ENCODE peak calls at places on chromosomes 1 and 21, in four cellular contexts. One of them, this sample, is unnamed.
A peak's percentile ranks its signal among the peaks of the same experiment; 100 is the strongest.

GRCh38 chr1:79430437-79430836 is 423.9 kb upstream of the ADGRL4 start:
- DNase-seq in activated B cell treated with CpG ODN at 0.5 μM for 24 hours: no peak
- DNase-seq in K562: no peak
- DNase-seq in HepG2: no peak
- DNase-seq in this sample: no peak

GRCh38 chr1:88998716-88999115 is 6.3 kb upstream of the KYAT3 start:
- DNase-seq in K562: peak; percentile 74
- DNase-seq in activated B cell treated with CpG ODN at 0.5 μM for 24 hours: no peak
- DNase-seq in HepG2: peak; percentile 64
- DNase-seq in this sample: no peak

GRCh38 chr1:5005171-5005570 is 350.8 kb downstream of the AJAP1 start:
- DNase-seq in activated B cell treated with CpG ODN at 0.5 μM for 24 hours: no peak
- DNase-seq in K562: no peak
- DNase-seq in HepG2: no peak
- DNase-seq in this sample: no peak

GRCh38 chr1:180269848-180270766 is 40.0 kb downstream of the LHX4 start:
- DNase-seq in K562: no peak
- DNase-seq in HepG2: peak; percentile 69
- DNase-seq in activated B cell treated with CpG ODN at 0.5 μM for 24 hours: no peak
- DNase-seq in this sample: no peak

GRCh38 chr21:41403331-41403730 is 22.7 kb upstream of the MX1 start:
- DNase-seq in activated B cell treated with CpG ODN at 0.5 μM for 24 hours: no peak
- DNase-seq in K562: no peak
- DNase-seq in HepG2: no peak
- DNase-seq in this sample: no peak

GRCh38 chr1:210294991-210295773 is 33.5 kb upstream of the HHAT start:
- DNase-seq in HepG2: no peak
- DNase-seq in K562: no peak
- DNase-seq in activated B cell treated with CpG ODN at 0.5 μM for 24 hours: no peak
- DNase-seq in this sample: no peak

GRCh38 chr1:30446508-30446907 is 276.9 kb downstream of the MATN1 start:
- DNase-seq in activated B cell treated with CpG ODN at 0.5 μM for 24 hours: no peak
- DNase-seq in K562: no peak
- DNase-seq in HepG2: no peak
- DNase-seq in this sample: no peak

GRCh38 chr21:36396971-36397370 is 11.8 kb downstream of the CHAF1B start:
- DNase-seq in HepG2: no peak
- DNase-seq in activated B cell treated with CpG ODN at 0.5 μM for 24 hours: no peak
- DNase-seq in K562: peak; percentile 51
- DNase-seq in this sample: no peak

GRCh38 chr1:96498744-96499143 is 222.8 kb upstream of the PTBP2 start:
- DNase-seq in HepG2: no peak
- DNase-seq in activated B cell treated with CpG ODN at 0.5 μM for 24 hours: no peak
- DNase-seq in K562: no peak
- DNase-seq in this sample: no peak

GRCh38 chr1:159838715-159839114 is 12.0 kb downstream of the SLAMF8 start:
- DNase-seq in activated B cell treated with CpG ODN at 0.5 μM for 24 hours: no peak
- DNase-seq in HepG2: no peak
- DNase-seq in K562: peak; percentile 13
- DNase-seq in this sample: no peak

GRCh38 chr1:6208723-6209660 is 3.1 kb downstream of the RNF207 start:
- DNase-seq in activated B cell treated with CpG ODN at 0.5 μM for 24 hours: no peak
- DNase-seq in K562: peak; percentile 82
- DNase-seq in HepG2: no peak
- DNase-seq in this sample: no peak

GRCh38 chr1:20138961-20139550 is at the start of gene PLA2G2F:
- DNase-seq in activated B cell treated with CpG ODN at 0.5 μM for 24 hours: no peak
- DNase-seq in HepG2: no peak
- DNase-seq in K562: no peak
- DNase-seq in this sample: no peak

GRCh38 chr1:228316589-228317387 is 89.8 kb downstream of the TRIM11 start:
- DNase-seq in HepG2: no peak
- DNase-seq in K562: no peak
- DNase-seq in activated B cell treated with CpG ODN at 0.5 μM for 24 hours: no peak
- DNase-seq in this sample: peak; percentile 6

GRCh38 chr1:184476187-184476586 is 89.4 kb downstream of the C1orf21 start:
- DNase-seq in K562: no peak
- DNase-seq in activated B cell treated with CpG ODN at 0.5 μM for 24 hours: no peak
- DNase-seq in HepG2: no peak
- DNase-seq in this sample: no peak

GRCh38 chr1:200897188-200897710 is 2.5 kb downstream of the INAVA start:
- DNase-seq in HepG2: no peak
- DNase-seq in K562: no peak
- DNase-seq in activated B cell treated with CpG ODN at 0.5 μM for 24 hours: no peak
- DNase-seq in this sample: no peak

GRCh38 chr1:233393926-233394680 is 66.6 kb downstream of the MAP3K21 start:
- DNase-seq in activated B cell treated with CpG ODN at 0.5 μM for 24 hours: no peak
- DNase-seq in HepG2: no peak
- DNase-seq in K562: no peak
- DNase-seq in this sample: no peak

GRCh38 chr1:18010408-18010807 is 97.2 kb upstream of the IGSF21 start:
- DNase-seq in HepG2: no peak
- DNase-seq in K562: no peak
- DNase-seq in activated B cell treated with CpG ODN at 0.5 μM for 24 hours: no peak
- DNase-seq in this sample: no peak

GRCh38 chr1:203036537-203036936 is 10.2 kb downstream of the PPFIA4 start:
- DNase-seq in activated B cell treated with CpG ODN at 0.5 μM for 24 hours: no peak
- DNase-seq in K562: no peak
- DNase-seq in HepG2: no peak
- DNase-seq in this sample: peak; percentile 1

GRCh38 chr21:46078984-46079356 is 18.9 kb upstream of the COL6A2 start:
- DNase-seq in activated B cell treated with CpG ODN at 0.5 μM for 24 hours: no peak
- DNase-seq in HepG2: no peak
- DNase-seq in K562: no peak
- DNase-seq in this sample: peak; percentile 21

GRCh38 chr1:63817152-63817667 is 43.4 kb downstream of the ROR1 start:
- DNase-seq in K562: no peak
- DNase-seq in HepG2: no peak
- DNase-seq in activated B cell treated with CpG ODN at 0.5 μM for 24 hours: no peak
- DNase-seq in this sample: no peak

GRCh38 chr1:41666991-41667631 is 182.6 kb upstream of the EDN2 start:
- DNase-seq in activated B cell treated with CpG ODN at 0.5 μM for 24 hours: peak; percentile 44
- DNase-seq in K562: no peak
- DNase-seq in HepG2: no peak
- DNase-seq in this sample: no peak

GRCh38 chr1:100866041-100866900 is 28.4 kb downstream of the EXTL2 start:
- DNase-seq in activated B cell treated with CpG ODN at 0.5 μM for 24 hours: no peak
- DNase-seq in K562: peak; percentile 48
- DNase-seq in HepG2: peak; percentile 10
- DNase-seq in this sample: no peak

GRCh38 chr1:17465186-17465585 is 25.7 kb upstream of the RCC2 start:
- DNase-seq in HepG2: no peak
- DNase-seq in activated B cell treated with CpG ODN at 0.5 μM for 24 hours: no peak
- DNase-seq in K562: no peak
- DNase-seq in this sample: no peak

GRCh38 chr1:64982134-64982533 is 15.8 kb upstream of the JAK1 start:
- DNase-seq in activated B cell treated with CpG ODN at 0.5 μM for 24 hours: no peak
- DNase-seq in K562: no peak
- DNase-seq in HepG2: peak; percentile 65
- DNase-seq in this sample: no peak

GRCh38 chr1:201371841-201372240 is 5.6 kb downstream of the TNNT2 start:
- DNase-seq in HepG2: no peak
- DNase-seq in K562: no peak
- DNase-seq in activated B cell treated with CpG ODN at 0.5 μM for 24 hours: no peak
- DNase-seq in this sample: no peak

GRCh38 chr21:25791321-25791720 is 56.5 kb downstream of the GABPA start:
- DNase-seq in activated B cell treated with CpG ODN at 0.5 μM for 24 hours: no peak
- DNase-seq in K562: no peak
- DNase-seq in HepG2: peak; percentile 7
- DNase-seq in this sample: no peak

GRCh38 chr21:37374026-37374425 is 7.5 kb downstream of the DYRK1A start:
- DNase-seq in HepG2: no peak
- DNase-seq in activated B cell treated with CpG ODN at 0.5 μM for 24 hours: no peak
- DNase-seq in K562: no peak
- DNase-seq in this sample: no peak

GRCh38 chr1:28582248-28582615 is 9.8 kb upstream of the RAB42 start:
- DNase-seq in activated B cell treated with CpG ODN at 0.5 μM for 24 hours: no peak
- DNase-seq in K562: no peak
- DNase-seq in HepG2: no peak
- DNase-seq in this sample: no peak

GRCh38 chr1:5810553-5811270 is 181.5 kb downstream of the NPHP4 start:
- DNase-seq in activated B cell treated with CpG ODN at 0.5 μM for 24 hours: no peak
- DNase-seq in K562: no peak
- DNase-seq in HepG2: no peak
- DNase-seq in this sample: no peak

GRCh38 chr1:61160526-61160925 is 78.2 kb downstream of the NFIA start:
- DNase-seq in activated B cell treated with CpG ODN at 0.5 μM for 24 hours: no peak
- DNase-seq in K562: peak; percentile 52
- DNase-seq in HepG2: no peak
- DNase-seq in this sample: no peak

GRCh38 chr1:47934243-47934805 is 62.9 kb downstream of the TRABD2B start:
- DNase-seq in activated B cell treated with CpG ODN at 0.5 μM for 24 hours: no peak
- DNase-seq in K562: no peak
- DNase-seq in HepG2: no peak
- DNase-seq in this sample: peak; percentile 47

GRCh38 chr1:21261551-21262281 is 28.5 kb downstream of the ECE1 start:
- DNase-seq in HepG2: no peak
- DNase-seq in activated B cell treated with CpG ODN at 0.5 μM for 24 hours: no peak
- DNase-seq in K562: peak; percentile 88
- DNase-seq in this sample: no peak

DNA sequence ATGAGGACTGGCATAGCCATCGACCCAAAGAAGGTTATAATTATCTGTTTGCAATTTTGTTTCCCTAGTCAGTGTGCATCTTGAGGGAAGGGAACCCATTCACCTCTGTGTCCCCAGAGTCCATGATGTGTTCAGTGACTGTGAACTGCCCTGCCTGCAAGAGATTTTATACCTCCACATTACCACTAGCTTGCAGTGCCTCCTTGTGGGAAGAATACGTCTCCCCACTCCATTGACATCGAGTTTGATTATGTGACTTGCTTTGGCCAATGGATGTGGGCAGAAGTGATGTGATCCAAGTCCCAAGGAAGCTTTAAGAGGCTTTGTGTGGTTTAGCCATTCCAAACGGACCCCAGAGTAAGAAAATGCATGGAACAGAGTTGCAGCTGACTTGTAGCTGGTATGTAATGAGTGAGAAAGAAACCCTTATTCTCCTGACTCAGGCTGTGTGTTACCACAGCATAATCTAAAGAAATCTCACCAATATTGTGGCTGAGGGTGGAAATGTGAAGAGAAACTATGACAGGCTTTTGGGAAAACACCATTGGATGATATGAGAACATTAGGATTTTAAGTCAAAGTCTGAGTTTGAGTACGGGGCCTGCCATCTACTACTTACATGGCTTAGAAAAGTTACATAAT is 47.8 kb upstream of the NRDC start:
- DNase-seq in activated B cell treated with CpG ODN at 0.5 μM for 24 hours: no peak
- DNase-seq in K562: peak; percentile 57
- DNase-seq in HepG2: no peak
- DNase-seq in this sample: no peak
- TF ChIP-seq CTCF in activated B cell treated with CpG ODN at 0.5 μM for 24 hours: no peak
- TF ChIP-seq CTCF in K562: peak; percentile 70
- TF ChIP-seq CTCF in HepG2: peak; percentile 56
- TF ChIP-seq CTCF in this sample: no peak

DNA sequence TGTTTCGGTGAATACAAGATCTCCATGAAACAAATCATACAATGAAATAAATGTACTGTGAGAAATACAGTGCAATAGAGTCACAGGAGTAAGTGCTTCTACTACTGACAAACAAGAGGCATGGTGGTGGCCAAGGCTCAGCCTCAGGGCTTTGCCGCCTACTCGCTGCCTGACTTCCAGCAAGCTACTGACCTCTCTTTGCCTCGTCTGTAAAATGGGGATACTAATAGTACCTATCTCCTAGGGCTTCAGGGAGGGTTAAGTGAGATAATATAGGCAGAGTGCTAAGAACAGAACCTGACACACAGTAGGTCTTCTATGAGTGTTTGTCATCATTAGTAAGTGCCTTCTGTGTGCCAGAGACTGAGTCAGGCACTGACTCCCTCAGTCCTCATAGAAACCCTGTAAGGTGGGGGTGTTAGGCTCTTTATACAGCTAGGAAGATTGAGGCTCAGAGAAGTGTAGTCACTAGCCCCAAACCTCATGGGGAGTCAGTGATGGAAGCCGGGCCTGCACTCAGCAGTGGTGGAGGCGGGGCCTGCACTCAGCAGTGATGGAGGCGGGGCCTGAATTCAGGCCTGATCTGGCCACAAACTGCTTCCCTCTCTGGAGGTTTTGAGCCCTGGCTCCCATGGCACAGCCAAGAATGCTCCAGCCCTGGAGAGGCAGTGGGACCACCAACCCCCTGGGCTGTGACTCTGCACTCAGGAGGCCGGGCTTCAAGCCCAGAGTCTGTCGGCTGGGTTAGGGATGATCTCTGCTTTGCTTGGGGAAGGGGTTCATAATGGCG is 6.8 kb downstream of the BSND start:
- DNase-seq in HepG2: no peak
- DNase-seq in K562: peak; percentile 23
- DNase-seq in activated B cell treated with CpG ODN at 0.5 μM for 24 hours: no peak
- DNase-seq in this sample: no peak
- TF ChIP-seq CTCF in HepG2: no peak
- TF ChIP-seq CTCF in K562: no peak
- TF ChIP-seq CTCF in activated B cell treated with CpG ODN at 0.5 μM for 24 hours: no peak
- TF ChIP-seq CTCF in this sample: no peak

GRCh38 chr1:94819584-94819944 is 593 bp upstream of the SLC44A3 start:
- DNase-seq in activated B cell treated with CpG ODN at 0.5 μM for 24 hours: no peak
- DNase-seq in HepG2: no peak
- DNase-seq in K562: no peak
- DNase-seq in this sample: no peak

GRCh38 chr1:94820918-94821317 is 761 bp downstream of the SLC44A3 start:
- DNase-seq in HepG2: no peak
- DNase-seq in K562: no peak
- DNase-seq in activated B cell treated with CpG ODN at 0.5 μM for 24 hours: no peak
- DNase-seq in this sample: no peak

GRCh38 chr1:94817697-94818096 is 2.5 kb upstream of the SLC44A3 start:
- DNase-seq in activated B cell treated with CpG ODN at 0.5 μM for 24 hours: no peak
- DNase-seq in HepG2: peak; percentile 32
- DNase-seq in K562: no peak
- DNase-seq in this sample: no peak

GRCh38 chr1:94821636-94822305 is 1.6 kb downstream of the SLC44A3 start:
- DNase-seq in activated B cell treated with CpG ODN at 0.5 μM for 24 hours: no peak
- DNase-seq in K562: no peak
- DNase-seq in HepG2: peak; percentile 74
- DNase-seq in this sample: no peak

GRCh38 chr1:94819945-94820746 is at the start of gene SLC44A3:
- DNase-seq in activated B cell treated with CpG ODN at 0.5 μM for 24 hours: no peak
- DNase-seq in HepG2: peak; percentile 26
- DNase-seq in K562: no peak
- DNase-seq in this sample: no peak
- TF ChIP-seq CTCF in activated B cell treated with CpG ODN at 0.5 μM for 24 hours: no peak
- TF ChIP-seq CTCF in HepG2: peak; percentile 54
- TF ChIP-seq CTCF in K562: no peak
- TF ChIP-seq CTCF in this sample: no peak

GRCh38 chr1:50681931-50682330 is 258.7 kb upstream of the DMRTA2 start:
- DNase-seq in HepG2: no peak
- DNase-seq in K562: no peak
- DNase-seq in activated B cell treated with CpG ODN at 0.5 μM for 24 hours: no peak
- DNase-seq in this sample: no peak

DNA sequence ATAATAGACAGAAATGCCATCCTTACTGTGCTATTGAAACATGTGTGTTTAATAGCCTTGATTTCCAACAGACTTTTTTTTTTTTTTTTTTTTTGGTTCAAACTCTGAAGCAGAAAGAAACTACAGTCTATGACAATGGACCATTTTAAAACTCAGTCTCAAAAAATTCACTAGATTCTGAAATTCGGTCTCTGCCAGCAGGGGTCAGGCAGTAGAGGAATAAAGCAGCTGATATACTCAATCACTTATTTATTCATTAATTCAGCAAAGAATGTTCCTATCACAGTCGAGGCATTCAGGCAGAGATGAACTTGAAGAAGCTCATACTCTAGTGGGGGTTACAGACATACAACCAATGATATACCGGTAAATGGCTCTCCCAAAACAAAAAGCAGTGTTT is 260.9 kb upstream of the DMRTA2 start:
- DNase-seq in K562: no peak
- DNase-seq in activated B cell treated with CpG ODN at 0.5 μM for 24 hours: no peak
- DNase-seq in HepG2: no peak
- DNase-seq in this sample: no peak
- TF ChIP-seq CTCF in K562: no peak
- TF ChIP-seq CTCF in activated B cell treated with CpG ODN at 0.5 μM for 24 hours: no peak
- TF ChIP-seq CTCF in HepG2: no peak
- TF ChIP-seq CTCF in this sample: no peak